ENCODE peak calls at places on chromosomes 1 and 21, in five cellular contexts. K, O, P, J and R are unnamed samples. For H3K9me3, the result is how much of the 10 kb centered on the place peaks cover.

GRCh38 chr1:6490181-6491075 is 1.0 kb downstream of the PLEKHG5 start:
- DNase-seq in K (peak), O (peak), P (peak), J (peak), R (peak)

GRCh38 chr1:206834711-206835110 is 30.7 kb upstream of the IL20 start:
- DNase-seq in K (no peak), O (no peak), P (no peak), J (no peak), R (no peak)

GRCh38 chr1:54863267-54863665 is 23.7 kb downstream of the DHCR24 start:
- DNase-seq in K (no peak), O (no peak), P (no peak), J (no peak), R (no peak)

GRCh38 chr21:42039470-42039901 is 29.3 kb upstream of the ZBTB21 start:
- DNase-seq in K (peak), O (no peak), P (no peak), J (no peak), R (no peak)

GRCh38 chr1:15609631-15610030 is 7.6 kb upstream of the DDI2 start:
- DNase-seq in K (no peak), O (no peak), P (no peak), J (no peak), R (no peak)

GRCh38 chr1:198686069-198686728 is 47.4 kb downstream of the PTPRC start:
- DNase-seq in K (no peak), O (peak), P (no peak), J (peak), R (no peak)

GRCh38 chr1:57307382-57307781 is 116.5 kb downstream of the DAB1 start:
- DNase-seq in K (no peak), O (no peak), P (no peak), J (peak), R (peak)

GRCh38 chr1:244171241-244171985 is 120.3 kb downstream of the ZBTB18 start:
- DNase-seq in K (no peak), O (peak), P (no peak), J (no peak), R (peak)

GRCh38 chr1:201584510-201584991 is 45.6 kb downstream of the NAV1 start:
- DNase-seq in K (no peak), O (no peak), P (no peak), J (no peak), R (no peak)

GRCh38 chr1:244012232-244012631 is 38.9 kb upstream of the ZBTB18 start:
- DNase-seq in K (no peak), O (peak), P (peak), J (no peak), R (peak)

GRCh38 chr1:65027699-65028358 is 61.5 kb upstream of the JAK1 start:
- DNase-seq in K (peak), O (peak), P (peak), J (no peak), R (peak)

GRCh38 chr1:243407284-243408018 is 151.6 kb downstream of the SDCCAG8 start:
- DNase-seq in K (no peak), O (peak), P (no peak), J (no peak), R (no peak)

GRCh38 chr1:183472488-183473285 is at the start of gene SMG7:
- DNase-seq in K (peak), O (no peak), P (peak), J (peak), R (peak)

GRCh38 chr1:226661965-226662364 is 77.1 kb downstream of the ITPKB start:
- DNase-seq in K (peak), O (no peak), P (no peak), J (no peak), R (no peak)

GRCh38 chr1:234515821-234516241 is 36.9 kb upstream of the TARBP1 start:
- DNase-seq in K (no peak), O (peak), P (no peak), J (no peak), R (no peak)

GRCh38 chr1:43565600-43566360 is 35.1 kb downstream of the PTPRF start:
- DNase-seq in K (peak), O (peak), P (peak), J (no peak), R (peak)

GRCh38 chr1:155040358-155041093 is 6.9 kb downstream of the DCST1 start:
- DNase-seq in K (no peak), O (no peak), P (no peak), J (no peak), R (no peak)

GRCh38 chr21:35438643-35439404 is 389.7 kb upstream of the RUNX1 start:
- DNase-seq in K (no peak), O (no peak), P (no peak), J (no peak), R (no peak)

GRCh38 chr1:155127672-155128468 is at the start of gene EFNA1:
- DNase-seq in K (peak), O (peak), P (peak), J (no peak), R (peak)

GRCh38 chr1:71351438-71351837 is 270.6 kb upstream of the ZRANB2 start:
- DNase-seq in K (no peak), O (peak), P (no peak), J (no peak), R (no peak)

GRCh38 chr1:99010679-99011078 is 6.0 kb upstream of the PLPPR5 start:
- DNase-seq in K (no peak), O (no peak), P (no peak), J (no peak), R (no peak)

GRCh38 chr1:70169018-70169839 is 36.1 kb downstream of the LRRC40 start:
- DNase-seq in K (no peak), O (no peak), P (no peak), J (no peak), R (no peak)

GRCh38 chr1:201970334-201971159 is 11.9 kb upstream of the RNPEP start:
- DNase-seq in K (no peak), O (peak), P (no peak), J (no peak), R (no peak)

GRCh38 chr1:234911787-234912186 is 216.8 kb downstream of the TOMM20 start:
- DNase-seq in K (no peak), O (peak), P (no peak), J (no peak), R (no peak)

GRCh38 chr1:28078680-28079626 is 9.5 kb downstream of the EYA3 start:
- DNase-seq in K (no peak), O (peak), P (no peak), J (no peak), R (no peak)

GRCh38 chr1:173084292-173084691 is 33.6 kb upstream of the TNFSF18 start:
- DNase-seq in K (no peak), O (no peak), P (no peak), J (no peak), R (no peak)

GRCh38 chr1:209884249-209884648 is 53.8 kb upstream of the SYT14 start:
- DNase-seq in K (no peak), O (peak), P (no peak), J (no peak), R (no peak)

GRCh38 chr1:182235604-182235951 is 156.0 kb downstream of the GLUL start:
- DNase-seq in K (no peak), O (no peak), P (no peak), J (no peak), R (no peak)

GRCh38 chr1:34367954-34368353 is 191.2 kb downstream of the C1orf94 start:
- DNase-seq in K (no peak), O (no peak), P (no peak), J (no peak), R (no peak)

GRCh38 chr1:43199093-43199726 is 27.1 kb downstream of the CFAP57 start:
- DNase-seq in K (no peak), O (no peak), P (no peak), J (no peak), R (no peak)

GRCh38 chr1:30464187-30464617 is 259.2 kb downstream of the MATN1 start:
- DNase-seq in K (no peak), O (no peak), P (no peak), J (no peak), R (no peak)

GRCh38 chr1:205913451-205914204 is 29.6 kb downstream of the SLC26A9 start:
- DNase-seq in K (no peak), O (peak), P (peak), J (no peak), R (peak)

GRCh38 chr1:106746448-106747085 is 309.9 kb upstream of the PRMT6 start:
- DNase-seq in K (no peak), O (no peak), P (no peak), J (no peak), R (no peak)

DNA sequence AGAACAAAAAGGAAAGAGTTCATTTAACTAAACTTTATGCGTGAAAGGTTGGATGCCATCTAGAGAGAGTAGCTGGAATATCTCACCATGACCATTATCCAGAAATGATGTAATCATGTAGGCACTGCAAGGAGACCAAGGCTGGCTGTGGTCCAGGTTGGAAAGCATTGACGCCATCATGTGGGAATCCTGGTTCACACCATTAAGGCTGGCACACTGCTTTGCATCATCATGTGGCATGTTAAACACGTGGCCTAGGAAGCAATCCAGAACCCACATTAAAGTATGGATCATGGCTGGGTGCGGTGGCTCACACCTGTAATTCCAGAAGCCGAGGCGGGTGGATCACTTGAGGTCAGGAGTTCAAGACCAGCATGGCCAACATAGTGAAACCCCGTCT is 4.3 kb downstream of the ADAMTS1 start:
- DNase-seq in K (peak), O (peak), P (peak), J (no peak), R (peak)
- H3K4me3 ChIP-seq in K (no peak), O (no peak), P (peak), J (no peak), R (peak)

GRCh38 chr1:40829631-40830245 is 32.4 kb downstream of the CITED4 start:
- DNase-seq in K (no peak), O (no peak), P (no peak), J (no peak), R (no peak)
- H3K9me3 ChIP-seq in K (under half), O (under half), P (under half), J (under half), R (under half)

GRCh38 chr1:238380167-238380566 is 489.4 kb upstream of the ZP4 start:
- DNase-seq in K (no peak), O (no peak), P (no peak), J (no peak), R (no peak)

GRCh38 chr1:238377280-238377919 is 486.7 kb upstream of the ZP4 start:
- DNase-seq in K (no peak), O (no peak), P (no peak), J (no peak), R (no peak)
- H3K4me3 ChIP-seq in K (no peak), O (no peak), P (no peak), J (no peak), R (no peak)

GRCh38 chr21:44822484-44823178 is 4.8 kb upstream of the SUMO3 start:
- DNase-seq in K (no peak), O (no peak), P (no peak), J (peak), R (no peak)
- H3K9me3 ChIP-seq in K (under half), O (under half), P (under half), J (under half), R (under half)

DNA sequence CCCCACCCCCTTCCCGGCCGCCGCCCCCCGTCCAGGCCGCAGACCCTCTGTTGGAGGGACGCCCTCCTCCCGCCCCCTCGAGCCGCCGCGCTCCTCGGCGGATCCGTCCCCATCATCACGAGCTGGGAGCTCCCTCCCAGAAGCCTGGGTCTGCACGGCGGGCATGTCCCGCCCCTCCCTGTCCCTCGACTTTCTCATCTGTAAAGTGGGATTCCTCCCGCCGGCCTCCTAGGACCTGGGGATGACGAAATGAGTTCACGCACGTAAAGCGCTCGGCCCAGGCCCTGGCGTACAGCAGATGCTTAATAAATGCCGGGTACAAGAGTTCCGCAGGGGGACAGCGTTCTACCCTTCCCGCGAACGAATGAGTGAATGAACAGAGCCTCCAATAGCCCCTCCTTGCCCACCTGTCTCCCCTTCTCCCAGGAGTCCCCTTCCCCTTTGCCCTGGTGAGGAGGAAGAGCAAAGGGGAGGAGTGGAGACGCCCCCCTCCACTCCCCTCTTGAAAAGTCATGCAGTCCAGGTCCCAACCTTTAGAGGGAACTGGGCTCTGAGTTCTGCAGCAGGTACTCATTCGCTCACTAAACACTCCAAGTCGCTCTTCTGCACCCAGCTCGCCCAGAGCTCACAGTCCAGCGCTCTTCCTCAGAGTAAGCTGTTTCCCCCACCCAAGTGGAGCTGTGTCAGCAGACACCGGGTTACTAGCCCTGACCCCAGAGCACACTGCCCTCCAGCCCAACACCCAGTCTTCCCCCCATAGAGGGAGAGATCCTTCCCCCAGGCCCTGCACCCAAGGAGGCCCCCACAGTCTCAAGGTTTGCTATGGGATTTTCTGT is 16.8 kb downstream of the RAP1GAP start:
- DNase-seq in K (no peak), O (no peak), P (no peak), J (no peak), R (no peak)
- H3K4me3 ChIP-seq in K (no peak), O (no peak), P (peak), J (no peak), R (peak)